ENCODE peak calls at places on chromosomes 16 and 17, in four cellular contexts. B, Z, G and Y are unnamed samples.

GRCh38 chr17:30379303-30380105 is 777 bp downstream of the CPD start:
- DNase-seq in B (no peak), Z (peak; percentile 89), G (no peak), Y (no peak)

GRCh38 chr17:49343273-49343672 is 18.8 kb downstream of the ZNF652 start:
- DNase-seq in B (no peak), Z (no peak), G (no peak), Y (no peak)

GRCh38 chr17:37026534-37026875 is 77.8 kb downstream of the AATF start:
- DNase-seq in B (no peak), Z (no peak), G (no peak), Y (no peak)

GRCh38 chr17:45221081-45221996 is at the start of gene FMNL1:
- DNase-seq in B (no peak), Z (peak; percentile 98), G (no peak), Y (no peak)

GRCh38 chr16:85027968-85028637 is 508 bp downstream of the KIAA0513 start:
- DNase-seq in B (peak; percentile 42), Z (no peak), G (no peak), Y (no peak)

GRCh38 chr17:58338907-58339774 is 10.5 kb upstream of the TSPOAP1 start:
- DNase-seq in B (no peak), Z (peak; percentile 93), G (no peak), Y (no peak)

GRCh38 chr16:56651586-56651985 is at the start of gene MT1B:
- DNase-seq in B (no peak), Z (no peak), G (no peak), Y (no peak)

GRCh38 chr17:72287586-72287985 is 166.8 kb downstream of the SOX9 start:
- DNase-seq in B (no peak), Z (no peak), G (no peak), Y (no peak)

GRCh38 chr17:66435182-66435581 is 132.8 kb downstream of the PRKCA start:
- DNase-seq in B (no peak), Z (no peak), G (no peak), Y (no peak)

GRCh38 chr17:42674755-42675347 is 1.9 kb downstream of the PLEKHH3 start:
- DNase-seq in B (no peak), Z (no peak), G (no peak), Y (no peak)

GRCh38 chr17:20230924-20231323 is 221.8 kb downstream of the SPECC1 start:
- DNase-seq in B (no peak), Z (no peak), G (no peak), Y (no peak)

GRCh38 chr17:74919440-74920305 is 3.4 kb downstream of the USH1G start:
- DNase-seq in B (no peak), Z (no peak), G (no peak), Y (no peak)

GRCh38 chr16:66489818-66490217 is 60.1 kb downstream of the TK2 start:
- DNase-seq in B (no peak), Z (no peak), G (no peak), Y (no peak)

GRCh38 chr17:1617620-1618174 is 10.9 kb downstream of the SLC43A2 start:
- DNase-seq in B (peak; percentile 40), Z (no peak), G (peak; percentile 49), Y (peak; percentile 65)

GRCh38 chr17:78133971-78134898 is 3.7 kb downstream of the TMC8 start:
- DNase-seq in B (no peak), Z (peak; percentile 95), G (no peak), Y (no peak)

GRCh38 chr16:57873218-57873617 is 70.9 kb upstream of the KIFC3 start:
- DNase-seq in B (no peak), Z (peak; percentile 16), G (no peak), Y (no peak)

GRCh38 chr16:2687531-2688308 is 5.4 kb downstream of the KCTD5 start:
- DNase-seq in B (no peak), Z (peak; percentile 69), G (no peak), Y (no peak)

GRCh38 chr17:83133302-83134121 is 54.1 kb downstream of the METRNL start:
- DNase-seq in B (no peak), Z (peak; percentile 63), G (no peak), Y (no peak)

GRCh38 chr16:89102777-89103073 is 9.1 kb downstream of the ACSF3 start:
- DNase-seq in B (no peak), Z (no peak), G (no peak), Y (no peak)

GRCh38 chr16:58421529-58421928 is 29.3 kb downstream of the GINS3 start:
- DNase-seq in B (no peak), Z (no peak), G (peak; percentile 46), Y (no peak)

GRCh38 chr17:13415877-13416416 is 185.8 kb downstream of the HS3ST3A1 start:
- DNase-seq in B (no peak), Z (no peak), G (no peak), Y (no peak)

GRCh38 chr16:71230122-71230845 is at the start of gene HYDIN:
- DNase-seq in B (no peak), Z (no peak), G (peak; percentile 11), Y (no peak)

GRCh38 chr16:3698941-3699340 is 18.4 kb downstream of the TRAP1 start:
- DNase-seq in B (no peak), Z (no peak), G (no peak), Y (no peak)

GRCh38 chr16:87076950-87077749 is 240.0 kb downstream of the C16orf95 start:
- DNase-seq in B (no peak), Z (peak; percentile 80), G (no peak), Y (no peak)

GRCh38 chr16:10308305-10309193 is 77.3 kb upstream of the ATF7IP2 start:
- DNase-seq in B (no peak), Z (no peak), G (no peak), Y (no peak)

GRCh38 chr17:16304832-16305231 is 48.4 kb downstream of the CENPV start:
- DNase-seq in B (no peak), Z (no peak), G (no peak), Y (no peak)

GRCh38 chr17:74296548-74296936 is 22.5 kb downstream of the DNAI2 start:
- DNase-seq in B (peak; percentile 30), Z (no peak), G (no peak), Y (peak; percentile 13)

DNA sequence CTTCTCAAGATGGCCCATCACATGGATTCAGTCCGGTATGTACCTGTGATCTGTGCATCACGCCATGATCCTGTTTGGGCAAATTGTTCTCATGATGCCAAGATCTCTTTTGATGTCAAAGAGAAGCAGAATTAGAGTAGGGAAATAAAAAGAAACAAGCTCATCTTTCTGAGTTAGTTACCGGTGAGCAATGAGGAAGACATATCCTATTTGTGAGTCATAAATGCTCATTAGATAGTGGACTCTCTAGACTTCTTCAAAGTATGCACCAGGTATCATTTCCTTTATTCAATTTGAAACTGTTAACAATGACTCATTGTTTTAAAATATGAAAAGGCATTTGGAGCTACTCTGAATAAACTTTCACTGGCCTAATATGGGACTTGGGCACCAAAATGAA is 8.0 kb upstream of the KRTAP4-12 start:
- DNase-seq in B (no peak), Z (no peak), G (no peak), Y (no peak)
- TF ChIP-seq CTCF in B (no peak), Z (no peak), G (no peak), Y (no peak)

DNA sequence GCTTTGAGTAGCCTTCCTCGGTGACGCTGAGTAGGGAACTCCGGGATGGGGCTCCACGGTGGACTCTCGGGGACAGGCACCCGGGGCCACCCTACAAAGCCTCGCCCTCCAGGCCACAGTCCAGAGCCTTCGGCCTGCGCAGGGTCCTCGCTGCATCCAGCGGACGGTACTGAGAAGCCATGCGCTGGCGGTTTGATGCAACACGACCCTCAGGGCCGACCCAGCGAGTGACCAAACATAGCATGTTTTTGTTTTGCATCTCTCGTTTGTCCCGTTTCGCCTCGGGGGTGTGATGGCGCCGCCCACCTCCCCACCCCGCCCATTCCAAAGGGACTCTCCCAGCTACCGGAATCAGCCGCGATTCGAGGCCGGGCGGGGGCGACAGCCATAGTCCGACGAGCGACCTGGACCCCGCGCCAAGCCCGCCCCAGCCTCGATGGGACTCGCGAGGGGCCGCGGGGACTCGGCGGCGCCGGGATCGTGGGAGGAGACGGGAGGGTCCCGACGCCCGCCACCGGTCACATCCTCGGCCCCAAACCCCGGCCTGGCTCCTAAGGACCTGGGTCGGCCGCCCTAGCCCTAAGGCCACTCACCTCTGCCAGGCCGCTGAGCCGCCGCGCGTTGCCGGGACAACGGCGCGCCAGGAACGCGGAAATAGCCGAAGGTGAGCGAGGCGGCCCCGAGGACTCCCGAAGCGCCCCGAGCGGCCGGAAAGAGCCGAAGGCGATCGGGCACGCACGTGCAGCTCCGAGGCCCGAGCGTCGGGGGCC is 1.6 kb downstream of the IFT140 start:
- DNase-seq in B (peak; percentile 85), Z (peak; percentile 95), G (peak; percentile 47), Y (no peak)
- H3K4me3 ChIP-seq in B (peak overlapping the region; percentile 65), Z (peak overlapping the region; percentile 99), G (peak overlapping the region; percentile 84), Y (peak overlapping the region; percentile 74)

GRCh38 chr16:53752566-53752965 is 48.6 kb downstream of the FTO start:
- DNase-seq in B (no peak), Z (no peak), G (no peak), Y (no peak)

GRCh38 chr16:53757971-53758609 is 54.1 kb downstream of the FTO start:
- DNase-seq in B (no peak), Z (no peak), G (no peak), Y (no peak)

GRCh38 chr16:53753431-53753830 is 49.5 kb downstream of the FTO start:
- DNase-seq in B (no peak), Z (no peak), G (no peak), Y (no peak)

GRCh38 chr16:53756329-53756996 is 52.5 kb downstream of the FTO start:
- DNase-seq in B (no peak), Z (no peak), G (no peak), Y (no peak)

DNA sequence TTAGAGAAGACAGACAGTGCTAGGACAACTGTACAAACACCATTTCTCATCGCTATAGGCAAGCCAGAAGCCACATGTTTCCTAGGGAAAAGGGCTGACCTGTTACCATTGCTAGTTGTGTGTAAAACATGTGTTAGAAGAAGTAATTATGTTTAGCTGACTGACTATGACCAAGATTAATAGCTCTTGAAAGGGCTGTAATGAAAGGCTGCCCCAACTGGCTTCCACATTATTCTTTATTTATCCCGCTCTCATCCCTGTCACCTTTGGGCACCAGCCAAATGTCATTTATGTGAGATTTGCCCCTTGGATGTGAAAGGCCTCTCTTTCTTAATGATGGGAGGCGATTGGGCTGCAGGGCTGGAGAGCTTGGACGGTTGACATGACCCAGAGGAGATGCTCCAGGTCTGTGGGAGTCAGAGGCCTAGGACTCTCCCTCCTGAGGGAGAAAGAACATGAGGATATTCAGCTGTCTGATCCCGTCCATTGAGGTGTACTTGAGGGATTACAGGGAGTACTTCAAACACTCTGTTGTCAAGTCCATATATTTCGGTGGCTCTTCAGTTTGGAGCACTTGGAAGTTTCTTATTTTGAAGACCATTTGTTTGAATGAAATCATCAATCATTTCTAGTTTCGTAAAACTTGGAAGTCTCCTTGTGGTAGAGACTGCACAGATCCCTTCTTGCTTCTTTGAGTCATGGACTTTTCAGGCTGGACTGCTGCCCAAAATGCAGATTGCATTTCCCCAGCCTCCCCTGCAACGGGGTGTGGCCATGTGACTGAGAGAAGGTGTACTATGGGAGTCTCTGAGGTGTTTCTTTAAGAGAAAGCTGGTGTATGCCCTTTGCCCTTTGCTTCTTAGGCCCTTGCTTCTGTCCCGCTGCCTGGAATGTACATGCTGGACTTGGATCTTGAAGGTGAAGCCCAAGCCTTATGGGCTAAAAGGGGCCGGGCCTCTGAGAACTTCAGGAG is 51.3 kb downstream of the FTO start:
- DNase-seq in B (peak; percentile 90), Z (no peak), G (no peak), Y (no peak)
- TF ChIP-seq CTCF in B (no peak), Z (no peak), G (no peak), Y (no peak)

GRCh38 chr16:74607967-74608356 is 1.0 kb upstream of the GLG1 start:
- DNase-seq in B (no peak), Z (no peak), G (no peak), Y (no peak)
- H3K4me3 ChIP-seq in B (no peak overlapping the region), Z (no peak overlapping the region), G (no peak overlapping the region), Y (no peak overlapping the region)